ENCODE peak calls at places on chromosomes 1 and 21, in eight cellular contexts. U is foreskin keratinocyte, I is activated B cell treated with CpG ODN at 0.5 μM for 24 hours, Y is epithelial cell of esophagus, N is HFFc6, R is neural crest cell, J is A549, M is mucosa of descending colon. E is an unnamed sample.
A peak's percentile ranks its signal among the peaks of the same experiment; 100 is the strongest.

GRCh38 chr1:36089393-36090121 is 865 bp downstream of the ADPRS start:
- DNase-seq in U (no peak), I (no peak), Y (peak; percentile 34), N (no peak), R (no peak), J (no peak), M (no peak), E (no peak)

GRCh38 chr1:200862713-200863415 is 9.9 kb upstream of the GPR25 start:
- DNase-seq in U (no peak), I (no peak), Y (no peak), N (no peak), R (no peak), J (no peak), M (no peak), E (no peak)

GRCh38 chr1:22930235-22930912 is 42.3 kb downstream of the LACTBL1 start:
- DNase-seq in U (no peak), I (no peak), Y (peak; percentile 41), N (peak; percentile 12), R (peak; percentile 87), J (peak; percentile 34), M (peak; percentile 68), E (no peak)

GRCh38 chr1:46575300-46575699 is 23.9 kb upstream of the KNCN start:
- DNase-seq in U (no peak), I (no peak), Y (no peak), N (no peak), R (no peak), J (no peak), M (no peak), E (no peak)

GRCh38 chr1:243742814-243743213 is 107.2 kb downstream of the AKT3 start:
- DNase-seq in U (no peak), I (no peak), Y (peak; percentile 37), N (peak; percentile 90), R (no peak), J (no peak), M (no peak), E (no peak)

GRCh38 chr21:45537746-45538291 is 4.4 kb downstream of the SLC19A1 start:
- DNase-seq in U (no peak), I (no peak), Y (no peak), N (no peak), R (no peak), J (no peak), M (no peak), E (peak; percentile 34)

GRCh38 chr1:18794066-18794465 is 65.4 kb downstream of the TAS1R2 start:
- DNase-seq in U (no peak), I (no peak), Y (no peak), N (no peak), R (no peak), J (no peak), M (no peak), E (no peak)

GRCh38 chr1:212260557-212261342 is 24.5 kb upstream of the PPP2R5A start:
- DNase-seq in U (peak; percentile 100), I (no peak), Y (peak; percentile 99), N (no peak), R (no peak), J (peak; percentile 29), M (no peak), E (no peak)

GRCh38 chr1:94236630-94237290 is 624 bp downstream of the ARHGAP29 start:
- DNase-seq in U (no peak), I (no peak), Y (peak; percentile 68), N (peak; percentile 36), R (no peak), J (peak; percentile 50), M (peak; percentile 32), E (no peak)

GRCh38 chr1:54137532-54138061 is 15.2 kb downstream of the CDCP2 start:
- DNase-seq in U (no peak), I (no peak), Y (no peak), N (no peak), R (no peak), J (no peak), M (no peak), E (no peak)

GRCh38 chr21:34073749-34074282 is 438 bp downstream of the MRPS6 start:
- DNase-seq in U (no peak), I (peak; percentile 63), Y (peak; percentile 37), N (no peak), R (peak; percentile 16), J (no peak), M (no peak), E (no peak)

GRCh38 chr1:51627672-51628071 is 10.8 kb downstream of the OSBPL9 start:
- DNase-seq in U (no peak), I (no peak), Y (peak; percentile 66), N (peak; percentile 59), R (no peak), J (peak; percentile 47), M (no peak), E (no peak)

GRCh38 chr1:243708210-243708609 is 141.8 kb downstream of the AKT3 start:
- DNase-seq in U (no peak), I (no peak), Y (peak; percentile 33), N (no peak), R (no peak), J (no peak), M (no peak), E (no peak)

GRCh38 chr1:236636017-236636416 is 31.7 kb upstream of the HEATR1 start:
- DNase-seq in U (no peak), I (no peak), Y (no peak), N (no peak), R (no peak), J (no peak), M (no peak), E (no peak)

GRCh38 chr1:18951818-18952391 is 4.6 kb downstream of the IFFO2 start:
- DNase-seq in U (no peak), I (peak; percentile 62), Y (no peak), N (no peak), R (no peak), J (no peak), M (no peak), E (peak; percentile 81)

GRCh38 chr21:38664315-38664714 is 141.4 kb upstream of the ETS2 start:
- DNase-seq in U (no peak), I (no peak), Y (no peak), N (no peak), R (no peak), J (no peak), M (no peak), E (no peak)

GRCh38 chr1:39127513-39127912 is 77.0 kb upstream of the MACF1 start:
- DNase-seq in U (no peak), I (no peak), Y (peak; percentile 74), N (no peak), R (no peak), J (peak; percentile 36), M (no peak), E (no peak)

GRCh38 chr1:217522280-217522679 is 108.6 kb downstream of the GPATCH2 start:
- DNase-seq in U (no peak), I (no peak), Y (no peak), N (no peak), R (no peak), J (peak; percentile 14), M (no peak), E (no peak)

GRCh38 chr1:247386695-247387094 is 29.3 kb upstream of the NLRP3 start:
- DNase-seq in U (peak; percentile 34), I (no peak), Y (peak; percentile 58), N (peak; percentile 50), R (no peak), J (no peak), M (no peak), E (no peak)

GRCh38 chr1:51535006-51535592 is 16.0 kb upstream of the EPS15 start:
- DNase-seq in U (no peak), I (no peak), Y (peak; percentile 54), N (peak; percentile 68), R (peak; percentile 19), J (peak; percentile 43), M (no peak), E (no peak)

GRCh38 chr1:98761238-98761637 is 99.7 kb downstream of the SNX7 start:
- DNase-seq in U (no peak), I (no peak), Y (peak; percentile 18), N (no peak), R (no peak), J (peak; percentile 33), M (no peak), E (no peak)
- TF ChIP-seq CTCF in U (peak; percentile 37), I (no peak), Y (peak; percentile 13), N (peak; percentile 30), R (peak; percentile 15), J (no peak), M (no peak), E (no peak)

DNA sequence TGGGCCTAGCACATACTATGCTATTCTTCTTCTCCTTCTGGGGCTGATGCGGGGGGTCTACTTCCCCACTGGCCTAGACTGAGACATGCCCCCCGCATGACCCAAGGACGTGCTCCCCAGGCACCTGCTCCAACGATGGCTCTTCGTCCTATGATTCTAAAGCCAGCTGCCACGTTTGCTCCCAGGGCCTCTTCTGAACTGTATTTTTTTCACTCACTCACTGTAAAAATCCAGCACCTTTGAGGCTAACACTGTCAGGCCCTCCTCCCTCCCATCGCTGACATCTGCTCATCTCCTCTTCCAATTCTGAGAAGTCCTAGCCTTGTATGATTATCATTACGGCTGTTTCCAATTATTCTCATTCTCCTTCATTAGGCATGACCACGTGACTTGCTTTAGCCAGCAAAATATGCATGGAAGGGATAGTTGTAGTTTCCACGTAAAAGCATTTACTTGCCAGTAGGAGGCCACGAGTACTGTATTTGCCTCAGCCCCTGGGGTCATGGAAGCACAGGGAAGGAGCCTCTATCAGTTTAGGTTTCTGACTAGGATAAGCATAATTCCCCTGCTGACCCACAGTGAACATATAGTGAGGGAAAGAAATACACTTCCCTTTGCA is 19.1 kb upstream of the EDN2 start:
- DNase-seq in U (no peak), I (no peak), Y (no peak), N (peak; percentile 50), R (no peak), J (no peak), M (no peak), E (no peak)
- TF ChIP-seq CTCF in U (peak; percentile 33), I (no peak), Y (no peak), N (peak; percentile 65), R (peak; percentile 33), J (no peak), M (no peak), E (no peak)

GRCh38 chr1:205920861-205921558 is 22.2 kb downstream of the SLC26A9 start:
- DNase-seq in U (no peak), I (no peak), Y (no peak), N (no peak), R (no peak), J (no peak), M (no peak), E (no peak)

GRCh38 chr1:205922314-205922713 is 20.9 kb downstream of the SLC26A9 start:
- DNase-seq in U (no peak), I (no peak), Y (no peak), N (no peak), R (no peak), J (no peak), M (no peak), E (no peak)

GRCh38 chr1:205921559-205921887 is 21.7 kb downstream of the SLC26A9 start:
- DNase-seq in U (no peak), I (no peak), Y (no peak), N (no peak), R (no peak), J (no peak), M (no peak), E (no peak)

GRCh38 chr1:205918955-205919746 is 24.1 kb downstream of the SLC26A9 start:
- DNase-seq in U (no peak), I (peak; percentile 58), Y (peak; percentile 86), N (peak; percentile 72), R (peak; percentile 82), J (peak; percentile 85), M (peak; percentile 75), E (no peak)

GRCh38 chr1:205920159-205920558 is 23.1 kb downstream of the SLC26A9 start:
- DNase-seq in U (no peak), I (no peak), Y (no peak), N (no peak), R (no peak), J (no peak), M (no peak), E (no peak)
- TF ChIP-seq CTCF in U (no peak), I (no peak), Y (peak; percentile 16), N (no peak), R (no peak), J (no peak), M (no peak), E (no peak)

GRCh38 chr1:118304722-118305344 is 119.8 kb upstream of the SPAG17 start:
- DNase-seq in U (no peak), I (no peak), Y (peak; percentile 30), N (no peak), R (no peak), J (no peak), M (no peak), E (no peak)
- TF ChIP-seq CTCF in U (peak; percentile 72), I (no peak), Y (peak; percentile 57), N (peak; percentile 70), R (peak; percentile 58), J (no peak), M (no peak), E (no peak)